ENCODE peak calls at places on chromosomes 5 and 9, in nine cellular contexts. M is breast epithelium, N is mucosa of descending colon, Y is kidney epithelial cell, J is IMR-90, I is heart right ventricle, Z is foreskin fibroblast, A is stomach, K is adrenal gland. U is an unnamed sample.

GRCh38 chr9:83971485-83971884 is 8.5 kb downstream of the HNRNPK start:
- DNase-seq in M (no peak), N (no peak), Y (no peak), J (no peak), I (no peak), Z (no peak), A (no peak), K (no peak), U (no peak)

GRCh38 chr5:146103594-146103993 is 1.8 kb downstream of the PLAC8L1 start:
- DNase-seq in M (no peak), N (no peak), Y (no peak), J (no peak), I (no peak), Z (peak; percentile 16), A (no peak), K (no peak), U (no peak)

GRCh38 chr5:138722518-138722917 is 30.7 kb upstream of the CTNNA1 start:
- DNase-seq in M (no peak), N (peak; percentile 6), Y (no peak), J (no peak), I (no peak), Z (no peak), A (peak; percentile 65), K (no peak), U (no peak)

GRCh38 chr5:110333384-110333783 is 393.1 kb downstream of the TMEM232 start:
- DNase-seq in M (no peak), N (peak; percentile 6), Y (no peak), J (peak; percentile 3), I (no peak), Z (no peak), A (no peak), K (no peak), U (no peak)

GRCh38 chr5:1778138-1779020 is 21.3 kb downstream of the MRPL36 start:
- DNase-seq in M (peak; percentile 43), N (no peak), Y (no peak), J (no peak), I (no peak), Z (no peak), A (no peak), K (no peak), U (no peak)

GRCh38 chr5:34682926-34683623 is 26.9 kb downstream of the RAI14 start:
- DNase-seq in M (no peak), N (no peak), Y (peak; percentile 92), J (peak; percentile 52), I (no peak), Z (no peak), A (peak; percentile 56), K (no peak), U (no peak)

GRCh38 chr5:57816108-57816507 is 333.5 kb upstream of the ACTBL2 start:
- DNase-seq in M (no peak), N (no peak), Y (peak; percentile 97), J (peak; percentile 98), I (no peak), Z (peak; percentile 95), A (no peak), K (no peak), U (peak; percentile 59)

GRCh38 chr9:6641073-6641455 is 4.5 kb downstream of the GLDC start:
- DNase-seq in M (no peak), N (no peak), Y (no peak), J (no peak), I (no peak), Z (no peak), A (no peak), K (no peak), U (no peak)

GRCh38 chr5:10975915-10976314 is 214.9 kb upstream of the DAP start:
- DNase-seq in M (no peak), N (no peak), Y (no peak), J (no peak), I (no peak), Z (no peak), A (no peak), K (no peak), U (no peak)

GRCh38 chr9:134002796-134003195 is 10.7 kb upstream of the VAV2 start:
- DNase-seq in M (no peak), N (no peak), Y (no peak), J (no peak), I (no peak), Z (no peak), A (no peak), K (no peak), U (no peak)

GRCh38 chr9:134004881-134005280 is 12.8 kb upstream of the VAV2 start:
- DNase-seq in M (no peak), N (no peak), Y (no peak), J (no peak), I (no peak), Z (no peak), A (no peak), K (no peak), U (no peak)

GRCh38 chr9:134003237-134003636 is 11.1 kb upstream of the VAV2 start:
- DNase-seq in M (no peak), N (no peak), Y (no peak), J (no peak), I (no peak), Z (no peak), A (no peak), K (no peak), U (no peak)

GRCh38 chr9:134005381-134005780 is 13.3 kb upstream of the VAV2 start:
- DNase-seq in M (no peak), N (no peak), Y (no peak), J (no peak), I (no peak), Z (no peak), A (no peak), K (no peak), U (no peak)

DNA sequence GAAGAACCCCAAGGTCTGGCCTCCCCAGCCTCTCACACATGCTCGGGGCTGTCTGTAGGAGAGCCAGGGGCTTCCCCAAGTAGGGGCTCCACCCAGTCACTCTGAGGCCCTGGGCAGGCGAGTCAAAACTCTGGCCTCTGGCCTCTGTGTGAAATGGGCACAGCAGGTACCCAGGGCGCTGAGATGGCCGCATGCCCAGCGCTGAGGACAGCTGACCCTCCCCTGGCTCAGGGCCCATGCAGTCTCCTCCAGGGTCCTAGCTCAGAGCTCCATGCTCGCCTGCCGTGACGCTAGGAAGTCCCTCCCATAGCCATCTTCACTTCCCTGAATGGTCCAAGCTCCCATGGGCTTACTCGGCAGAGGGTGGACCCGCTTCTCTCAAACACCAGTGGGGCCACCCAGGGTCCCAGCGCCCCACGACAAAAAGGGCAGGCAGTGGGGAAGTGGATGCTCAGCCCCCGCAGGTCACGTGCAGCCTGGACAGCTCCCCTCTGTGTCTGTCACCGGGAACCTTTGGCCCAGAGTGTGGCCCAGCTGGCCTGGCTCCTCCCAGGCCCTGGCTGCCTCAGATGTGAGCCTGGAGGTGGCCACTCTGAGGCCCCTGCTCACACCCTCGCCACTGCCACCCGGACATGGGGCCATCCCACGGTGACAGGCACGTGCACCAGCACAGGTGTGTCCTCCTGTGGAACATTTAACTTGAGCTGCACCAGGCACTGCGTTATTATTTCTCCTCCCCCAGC is 12.2 kb upstream of the VAV2 start:
- DNase-seq in M (no peak), N (no peak), Y (no peak), J (no peak), I (no peak), Z (no peak), A (no peak), K (no peak), U (no peak)
- TF ChIP-seq CTCF in M (no peak), N (no peak), Y (no peak), J (no peak), I (no peak), Z (no peak), A (no peak), K (no peak), U (no peak)

DNA sequence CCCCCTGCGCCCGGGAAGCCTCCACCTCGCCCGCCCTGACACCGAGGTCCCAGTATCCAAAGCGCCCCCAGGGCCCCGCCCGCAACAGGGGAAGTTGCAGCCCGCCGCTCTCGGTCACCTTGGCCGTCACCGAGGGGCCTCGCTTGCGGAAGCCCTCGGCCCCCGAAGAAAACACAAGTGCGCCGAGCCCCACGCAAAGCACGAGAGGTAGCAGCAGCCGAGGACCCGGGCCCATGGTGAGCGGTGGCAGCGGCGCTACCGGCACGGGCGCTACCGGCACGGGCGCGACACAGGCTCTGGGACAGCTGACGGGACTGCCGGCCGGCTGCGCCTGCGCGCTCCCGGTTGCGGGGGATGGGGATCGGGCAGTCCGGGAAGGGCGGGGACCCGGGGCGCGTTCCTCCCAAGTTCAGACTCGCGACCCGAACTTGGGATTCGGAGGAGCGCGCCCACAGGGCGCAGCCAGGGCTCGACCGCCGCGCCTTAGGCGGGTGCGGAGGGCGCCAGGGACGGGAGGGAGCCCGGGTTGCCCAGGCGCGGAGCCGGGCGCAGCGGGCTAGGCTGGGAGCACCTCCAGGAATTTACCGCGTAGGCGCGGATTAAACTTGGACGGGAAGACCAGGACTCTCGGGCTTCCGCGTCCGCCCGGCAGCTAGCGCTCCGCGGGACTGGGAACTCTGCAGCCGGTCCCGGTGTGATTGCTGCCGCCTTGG is at the start of gene PPIC:
- DNase-seq in M (peak; percentile 83), N (peak; percentile 91), Y (peak; percentile 31), J (peak; percentile 71), I (peak; percentile 90), Z (peak; percentile 94), A (peak; percentile 89), K (peak; percentile 90), U (no peak)
- H3K4me3 ChIP-seq in M (peak within 1 kb of the TSS; percentile 86), N (peak within 1 kb of the TSS; percentile 67), Y (peak within 1 kb of the TSS; percentile 73), J (peak within 1 kb of the TSS; percentile 79), I (peak within 1 kb of the TSS; percentile 88), Z (peak within 1 kb of the TSS; percentile 69), A (peak within 1 kb of the TSS; percentile 74), K (peak within 1 kb of the TSS; percentile 50), U (peak within 1 kb of the TSS; percentile 70)

GRCh38 chr5:181217111-181217804 is 5.8 kb upstream of the TRIM41 start:
- DNase-seq in M (no peak), N (peak; percentile 44), Y (no peak), J (peak; percentile 55), I (peak; percentile 52), Z (peak; percentile 76), A (peak; percentile 41), K (peak; percentile 46), U (no peak)
- TF ChIP-seq CTCF in M (no peak), N (no peak), Y (no peak), J (no peak), I (no peak), Z (no peak), A (no peak), K (no peak), U (no peak)

GRCh38 chr9:92534199-92535159 is 1.3 kb downstream of the ECM2 start:
- DNase-seq in M (no peak), N (no peak), Y (no peak), J (peak; percentile 34), I (no peak), Z (no peak), A (no peak), K (no peak), U (no peak)
- H3K4me3 ChIP-seq in M (peak overlapping the region; percentile 30), N (no peak overlapping the region), Y (no peak overlapping the region), J (peak overlapping the region; percentile 28), I (peak overlapping the region; percentile 37), Z (peak overlapping the region; percentile 46), A (no peak overlapping the region), K (no peak overlapping the region), U (no peak overlapping the region)